ENCODE peak calls at places on chromosomes 16 and 17, in ten cellular contexts. E, G, K, L, J, P, N, O, V and T are unnamed samples.

GRCh38 chr17:1939979-1940809 is 84.9 kb downstream of the RTN4RL1 start:
- DNase-seq in O (no peak), K (no peak), N (no peak), G (no peak), J (no peak), V (no peak), E (no peak), L (no peak), P (no peak), T (no peak)

GRCh38 chr17:5694507-5694906 is 110.2 kb upstream of the NLRP1 start:
- DNase-seq in K (no peak), J (no peak), L (peak; percentile 19), G (no peak), N (no peak), O (no peak), P (no peak), V (no peak), E (no peak), T (no peak)

GRCh38 chr17:2071421-2072281 is 16.7 kb downstream of the HIC1 start:
- DNase-seq in N (no peak), L (no peak), K (no peak), G (no peak), J (no peak), E (no peak), V (no peak), P (no peak), O (no peak), T (no peak)

GRCh38 chr17:56184650-56185049 is 31.4 kb downstream of the ANKFN1 start:
- DNase-seq in J (no peak), O (no peak), V (no peak), P (no peak), N (no peak), G (no peak), E (no peak), K (no peak), L (no peak), T (no peak)

GRCh38 chr16:88264641-88265285 is 118.0 kb upstream of the ZNF469 start:
- DNase-seq in K (peak; percentile 64), N (peak; percentile 92), G (peak; percentile 80), O (no peak), J (peak; percentile 33), E (peak; percentile 84), P (peak; percentile 86), L (peak; percentile 98), V (peak; percentile 80), T (no peak)

GRCh38 chr17:8056232-8056975 is 17.5 kb downstream of the ALOX15B start:
- DNase-seq in O (peak; percentile 27), L (peak; percentile 78), V (peak; percentile 71), J (peak; percentile 84), G (no peak), P (peak; percentile 77), K (no peak), E (no peak), N (no peak), T (no peak)

GRCh38 chr17:38587956-38588771 is 17.6 kb downstream of the SRCIN1 start:
- DNase-seq in V (no peak), N (no peak), E (no peak), K (no peak), J (no peak), L (no peak), G (no peak), O (no peak), P (no peak), T (no peak)

GRCh38 chr16:49785970-49786369 is 69.9 kb downstream of the ZNF423 start:
- DNase-seq in V (no peak), J (no peak), G (no peak), L (no peak), O (no peak), N (no peak), E (no peak), K (no peak), P (no peak), T (no peak)

GRCh38 chr16:61045931-61046330 is 990.3 kb downstream of the CDH8 start:
- DNase-seq in J (no peak), E (no peak), O (no peak), P (no peak), V (no peak), N (no peak), L (no peak), K (no peak), G (no peak), T (no peak)

GRCh38 chr17:81517339-81518112 is 4.9 kb upstream of the ACTG1 start:
- DNase-seq in J (no peak), L (no peak), E (no peak), V (peak; percentile 96), O (peak; percentile 87), G (no peak), N (peak; percentile 71), K (no peak), P (no peak), T (no peak)

GRCh38 chr16:78812582-78812981 is 713.1 kb downstream of the WWOX start:
- DNase-seq in O (no peak), P (no peak), V (no peak), E (no peak), N (no peak), G (no peak), J (no peak), L (no peak), K (no peak), T (no peak)

GRCh38 chr17:44677136-44677535 is 12.4 kb downstream of the CCDC43 start:
- DNase-seq in L (no peak), V (no peak), E (no peak), P (no peak), O (no peak), J (no peak), K (no peak), G (no peak), N (no peak), T (no peak)

GRCh38 chr17:57625957-57626356 is 119.1 kb downstream of the CCDC182 start:
- DNase-seq in G (no peak), N (peak; percentile 32), L (no peak), O (no peak), P (peak; percentile 35), K (no peak), E (no peak), J (no peak), V (no peak), T (no peak)

GRCh38 chr17:72838068-72838467 is 254.4 kb downstream of the SLC39A11 start:
- DNase-seq in L (no peak), J (no peak), O (no peak), P (no peak), K (no peak), G (no peak), V (no peak), N (no peak), E (no peak), T (no peak)

GRCh38 chr16:1579214-1579613 is 32.7 kb downstream of the IFT140 start:
- DNase-seq in V (no peak), L (no peak), N (no peak), P (no peak), E (no peak), G (no peak), J (no peak), K (no peak), O (no peak), T (no peak)

GRCh38 chr17:37170881-37171460 is 204.8 kb upstream of the C17orf78 start:
- DNase-seq in G (no peak), K (no peak), J (peak; percentile 49), E (no peak), V (no peak), L (no peak), N (no peak), P (no peak), O (no peak), T (no peak)

GRCh38 chr16:75580-76501 is 2.2 kb upstream of the MPG start:
- DNase-seq in P (no peak), L (peak; percentile 93), O (peak; percentile 41), G (peak; percentile 51), E (peak; percentile 53), V (no peak), J (no peak), N (peak; percentile 69), K (no peak), T (no peak)

GRCh38 chr17:78497115-78497540 is 80.1 kb downstream of the DNAH17 start:
- DNase-seq in E (peak; percentile 67), O (peak; percentile 68), L (peak; percentile 68), P (peak; percentile 61), V (peak; percentile 83), J (peak; percentile 92), G (peak; percentile 90), K (peak; percentile 44), N (no peak), T (peak; percentile 40)

GRCh38 chr17:57875109-57876022 is 25.5 kb upstream of the MRPS23 start:
- DNase-seq in L (peak; percentile 96), P (no peak), E (peak; percentile 65), V (no peak), N (peak; percentile 88), O (peak; percentile 50), J (peak; percentile 83), K (no peak), G (peak; percentile 94), T (no peak)

GRCh38 chr17:62876063-62876462 is 67.9 kb upstream of the MARCHF10 start:
- DNase-seq in O (no peak), L (no peak), K (no peak), E (no peak), G (no peak), N (no peak), P (no peak), J (no peak), V (no peak), T (no peak)